ENCODE peak calls at places on chromosomes 11 and 22, in nine cellular contexts. One of them, this sample, is unnamed.
A peak's percentile ranks its signal among the peaks of the same experiment; 100 is the strongest.

GRCh38 chr11:108620958-108621772 is 27.6 kb upstream of the EXPH5 start:
- DNase-seq in naive thymus-derived CD4-positive, alpha-beta T cell: no peak
- DNase-seq in germinal center: no peak
- DNase-seq in prostate gland: no peak
- DNase-seq in T-cell: no peak
- DNase-seq in renal cortical epithelial cell: no peak
- DNase-seq in stimulated activated CD8-positive, alpha-beta memory T cell treated with anti-CD3 and anti-CD28 coated beads, Interleukin-15, amount 100 ng/mL, for 24 hours: no peak
- DNase-seq in HEK293T: no peak
- DNase-seq in stimulated activated CD4-positive, alpha-beta T cell treated with anti-CD3 and anti-CD28 coated beads, Interleukin-2, amount 100 ng/mL, for 48 hours: no peak
- DNase-seq in this sample: no peak

GRCh38 chr22:37309221-37310074 is 27.1 kb downstream of the CYTH4 start:
- DNase-seq in prostate gland: no peak
- DNase-seq in naive thymus-derived CD4-positive, alpha-beta T cell: peak; percentile 46
- DNase-seq in stimulated activated CD4-positive, alpha-beta T cell treated with anti-CD3 and anti-CD28 coated beads, Interleukin-2, amount 100 ng/mL, for 48 hours: no peak
- DNase-seq in stimulated activated CD8-positive, alpha-beta memory T cell treated with anti-CD3 and anti-CD28 coated beads, Interleukin-15, amount 100 ng/mL, for 24 hours: no peak
- DNase-seq in renal cortical epithelial cell: no peak
- DNase-seq in HEK293T: no peak
- DNase-seq in T-cell: peak; percentile 36
- DNase-seq in germinal center: peak; percentile 37
- DNase-seq in this sample: no peak

GRCh38 chr22:24181088-24181995 is at the start of gene SUSD2:
- DNase-seq in stimulated activated CD8-positive, alpha-beta memory T cell treated with anti-CD3 and anti-CD28 coated beads, Interleukin-15, amount 100 ng/mL, for 24 hours: no peak
- DNase-seq in prostate gland: no peak
- DNase-seq in T-cell: no peak
- DNase-seq in naive thymus-derived CD4-positive, alpha-beta T cell: no peak
- DNase-seq in HEK293T: peak; percentile 46
- DNase-seq in renal cortical epithelial cell: no peak
- DNase-seq in stimulated activated CD4-positive, alpha-beta T cell treated with anti-CD3 and anti-CD28 coated beads, Interleukin-2, amount 100 ng/mL, for 48 hours: no peak
- DNase-seq in germinal center: no peak
- DNase-seq in this sample: peak; percentile 69

GRCh38 chr11:60866911-60867870 is at the start of gene ZP1:
- DNase-seq in naive thymus-derived CD4-positive, alpha-beta T cell: no peak
- DNase-seq in renal cortical epithelial cell: no peak
- DNase-seq in prostate gland: peak; percentile 34
- DNase-seq in germinal center: no peak
- DNase-seq in stimulated activated CD4-positive, alpha-beta T cell treated with anti-CD3 and anti-CD28 coated beads, Interleukin-2, amount 100 ng/mL, for 48 hours: no peak
- DNase-seq in T-cell: no peak
- DNase-seq in HEK293T: no peak
- DNase-seq in stimulated activated CD8-positive, alpha-beta memory T cell treated with anti-CD3 and anti-CD28 coated beads, Interleukin-15, amount 100 ng/mL, for 24 hours: no peak
- DNase-seq in this sample: no peak

GRCh38 chr11:57315491-57315890 is 9.3 kb downstream of the TNKS1BP1 start:
- DNase-seq in stimulated activated CD8-positive, alpha-beta memory T cell treated with anti-CD3 and anti-CD28 coated beads, Interleukin-15, amount 100 ng/mL, for 24 hours: no peak
- DNase-seq in prostate gland: no peak
- DNase-seq in stimulated activated CD4-positive, alpha-beta T cell treated with anti-CD3 and anti-CD28 coated beads, Interleukin-2, amount 100 ng/mL, for 48 hours: no peak
- DNase-seq in naive thymus-derived CD4-positive, alpha-beta T cell: no peak
- DNase-seq in T-cell: no peak
- DNase-seq in renal cortical epithelial cell: no peak
- DNase-seq in HEK293T: no peak
- DNase-seq in germinal center: no peak
- DNase-seq in this sample: no peak

GRCh38 chr11:65575568-65576231 is at the start of gene EHBP1L1:
- DNase-seq in naive thymus-derived CD4-positive, alpha-beta T cell: peak; percentile 82
- DNase-seq in stimulated activated CD8-positive, alpha-beta memory T cell treated with anti-CD3 and anti-CD28 coated beads, Interleukin-15, amount 100 ng/mL, for 24 hours: peak; percentile 49
- DNase-seq in stimulated activated CD4-positive, alpha-beta T cell treated with anti-CD3 and anti-CD28 coated beads, Interleukin-2, amount 100 ng/mL, for 48 hours: peak; percentile 61
- DNase-seq in prostate gland: no peak
- DNase-seq in renal cortical epithelial cell: peak; percentile 57
- DNase-seq in HEK293T: peak; percentile 55
- DNase-seq in germinal center: peak; percentile 88
- DNase-seq in T-cell: peak; percentile 61
- DNase-seq in this sample: peak; percentile 87

GRCh38 chr22:38317995-38318715 is 922 bp upstream of the CSNK1E start:
- DNase-seq in T-cell: no peak
- DNase-seq in naive thymus-derived CD4-positive, alpha-beta T cell: no peak
- DNase-seq in germinal center: no peak
- DNase-seq in stimulated activated CD8-positive, alpha-beta memory T cell treated with anti-CD3 and anti-CD28 coated beads, Interleukin-15, amount 100 ng/mL, for 24 hours: no peak
- DNase-seq in stimulated activated CD4-positive, alpha-beta T cell treated with anti-CD3 and anti-CD28 coated beads, Interleukin-2, amount 100 ng/mL, for 48 hours: no peak
- DNase-seq in prostate gland: peak; percentile 85
- DNase-seq in renal cortical epithelial cell: peak; percentile 86
- DNase-seq in HEK293T: peak; percentile 90
- DNase-seq in this sample: peak; percentile 88

GRCh38 chr11:3221408-3222002 is 2.9 kb upstream of the MRGPRG start:
- DNase-seq in naive thymus-derived CD4-positive, alpha-beta T cell: no peak
- DNase-seq in stimulated activated CD8-positive, alpha-beta memory T cell treated with anti-CD3 and anti-CD28 coated beads, Interleukin-15, amount 100 ng/mL, for 24 hours: no peak
- DNase-seq in renal cortical epithelial cell: no peak
- DNase-seq in T-cell: no peak
- DNase-seq in stimulated activated CD4-positive, alpha-beta T cell treated with anti-CD3 and anti-CD28 coated beads, Interleukin-2, amount 100 ng/mL, for 48 hours: no peak
- DNase-seq in germinal center: no peak
- DNase-seq in HEK293T: no peak
- DNase-seq in prostate gland: no peak
- DNase-seq in this sample: no peak

GRCh38 chr11:73141031-73141308 is 1.1 kb downstream of the FCHSD2 start:
- DNase-seq in naive thymus-derived CD4-positive, alpha-beta T cell: no peak
- DNase-seq in stimulated activated CD8-positive, alpha-beta memory T cell treated with anti-CD3 and anti-CD28 coated beads, Interleukin-15, amount 100 ng/mL, for 24 hours: no peak
- DNase-seq in T-cell: no peak
- DNase-seq in germinal center: peak; percentile 44
- DNase-seq in stimulated activated CD4-positive, alpha-beta T cell treated with anti-CD3 and anti-CD28 coated beads, Interleukin-2, amount 100 ng/mL, for 48 hours: peak; percentile 17
- DNase-seq in prostate gland: no peak
- DNase-seq in renal cortical epithelial cell: no peak
- DNase-seq in HEK293T: no peak
- DNase-seq in this sample: no peak

GRCh38 chr11:68468217-68468828 is 7.8 kb downstream of the PPP6R3 start:
- DNase-seq in prostate gland: no peak
- DNase-seq in naive thymus-derived CD4-positive, alpha-beta T cell: no peak
- DNase-seq in HEK293T: no peak
- DNase-seq in T-cell: no peak
- DNase-seq in germinal center: peak; percentile 56
- DNase-seq in renal cortical epithelial cell: no peak
- DNase-seq in stimulated activated CD8-positive, alpha-beta memory T cell treated with anti-CD3 and anti-CD28 coated beads, Interleukin-15, amount 100 ng/mL, for 24 hours: no peak
- DNase-seq in stimulated activated CD4-positive, alpha-beta T cell treated with anti-CD3 and anti-CD28 coated beads, Interleukin-2, amount 100 ng/mL, for 48 hours: no peak
- DNase-seq in this sample: no peak

GRCh38 chr11:118142081-118142480 is 10.5 kb downstream of the SCN4B start:
- DNase-seq in T-cell: no peak
- DNase-seq in germinal center: no peak
- DNase-seq in stimulated activated CD8-positive, alpha-beta memory T cell treated with anti-CD3 and anti-CD28 coated beads, Interleukin-15, amount 100 ng/mL, for 24 hours: no peak
- DNase-seq in stimulated activated CD4-positive, alpha-beta T cell treated with anti-CD3 and anti-CD28 coated beads, Interleukin-2, amount 100 ng/mL, for 48 hours: no peak
- DNase-seq in renal cortical epithelial cell: peak; percentile 59
- DNase-seq in naive thymus-derived CD4-positive, alpha-beta T cell: no peak
- DNase-seq in HEK293T: no peak
- DNase-seq in prostate gland: no peak
- DNase-seq in this sample: no peak

GRCh38 chr22:45317551-45318167 is 7.9 kb downstream of the FAM118A start:
- DNase-seq in naive thymus-derived CD4-positive, alpha-beta T cell: peak; percentile 77
- DNase-seq in renal cortical epithelial cell: no peak
- DNase-seq in stimulated activated CD8-positive, alpha-beta memory T cell treated with anti-CD3 and anti-CD28 coated beads, Interleukin-15, amount 100 ng/mL, for 24 hours: no peak
- DNase-seq in stimulated activated CD4-positive, alpha-beta T cell treated with anti-CD3 and anti-CD28 coated beads, Interleukin-2, amount 100 ng/mL, for 48 hours: no peak
- DNase-seq in HEK293T: peak; percentile 48
- DNase-seq in prostate gland: peak; percentile 87
- DNase-seq in germinal center: no peak
- DNase-seq in T-cell: peak; percentile 44
- DNase-seq in this sample: no peak

GRCh38 chr22:40204331-40205116 is 26.8 kb downstream of the TNRC6B start:
- DNase-seq in stimulated activated CD8-positive, alpha-beta memory T cell treated with anti-CD3 and anti-CD28 coated beads, Interleukin-15, amount 100 ng/mL, for 24 hours: no peak
- DNase-seq in naive thymus-derived CD4-positive, alpha-beta T cell: no peak
- DNase-seq in prostate gland: no peak
- DNase-seq in stimulated activated CD4-positive, alpha-beta T cell treated with anti-CD3 and anti-CD28 coated beads, Interleukin-2, amount 100 ng/mL, for 48 hours: no peak
- DNase-seq in HEK293T: no peak
- DNase-seq in T-cell: no peak
- DNase-seq in germinal center: no peak
- DNase-seq in renal cortical epithelial cell: peak; percentile 26
- DNase-seq in this sample: peak; percentile 15

GRCh38 chr11:128437137-128437536 is 150.2 kb downstream of the ETS1 start:
- DNase-seq in prostate gland: no peak
- DNase-seq in HEK293T: no peak
- DNase-seq in naive thymus-derived CD4-positive, alpha-beta T cell: no peak
- DNase-seq in T-cell: no peak
- DNase-seq in stimulated activated CD4-positive, alpha-beta T cell treated with anti-CD3 and anti-CD28 coated beads, Interleukin-2, amount 100 ng/mL, for 48 hours: no peak
- DNase-seq in renal cortical epithelial cell: peak; percentile 97
- DNase-seq in germinal center: no peak
- DNase-seq in stimulated activated CD8-positive, alpha-beta memory T cell treated with anti-CD3 and anti-CD28 coated beads, Interleukin-15, amount 100 ng/mL, for 24 hours: no peak
- DNase-seq in this sample: no peak

GRCh38 chr11:117217141-117217609 is 14.7 kb downstream of the PCSK7 start:
- DNase-seq in stimulated activated CD4-positive, alpha-beta T cell treated with anti-CD3 and anti-CD28 coated beads, Interleukin-2, amount 100 ng/mL, for 48 hours: no peak
- DNase-seq in prostate gland: no peak
- DNase-seq in T-cell: no peak
- DNase-seq in stimulated activated CD8-positive, alpha-beta memory T cell treated with anti-CD3 and anti-CD28 coated beads, Interleukin-15, amount 100 ng/mL, for 24 hours: no peak
- DNase-seq in germinal center: no peak
- DNase-seq in naive thymus-derived CD4-positive, alpha-beta T cell: no peak
- DNase-seq in HEK293T: no peak
- DNase-seq in renal cortical epithelial cell: no peak
- DNase-seq in this sample: no peak